ENCODE peak calls at places on chromosomes 7 and 10, in four cellular contexts. D is osteocyte, Z is C1 segment of cervical spinal cord, X is AG08395. V is an unnamed sample.

GRCh38 chr7:134963031-134963430 is 23.3 kb upstream of the AGBL3 start:
- DNase-seq in D (no peak), Z (no peak), X (no peak), V (no peak)

GRCh38 chr7:28298870-28299484 is 113.3 kb upstream of the CREB5 start:
- DNase-seq in D (no peak), Z (no peak), X (peak), V (peak)

GRCh38 chr7:40329601-40330153 is 194.9 kb downstream of the SUGCT start:
- DNase-seq in D (no peak), Z (no peak), X (peak), V (peak)

GRCh38 chr7:2116086-2116810 is 116.5 kb downstream of the MAD1L1 start:
- DNase-seq in D (no peak), Z (no peak), X (no peak), V (peak)

GRCh38 chr10:104824378-104825006 is 183.4 kb downstream of the SORCS3 start:
- DNase-seq in D (no peak), Z (no peak), X (peak), V (peak)

GRCh38 chr7:70788276-70788675 is 343.7 kb upstream of the GALNT17 start:
- DNase-seq in D (no peak), Z (no peak), X (no peak), V (no peak)

GRCh38 chr10:117175215-117175900 is 21.9 kb upstream of the KCNK18 start:
- DNase-seq in D (no peak), Z (peak), X (no peak), V (no peak)

GRCh38 chr7:85091568-85091928 is 95.3 kb downstream of the SEMA3D start:
- DNase-seq in D (no peak), Z (no peak), X (no peak), V (no peak)

GRCh38 chr7:153190452-153190851 is 430.9 kb downstream of the ACTR3B start:
- DNase-seq in D (no peak), Z (no peak), X (no peak), V (no peak)

GRCh38 chr10:93904901-93905300 is 11.1 kb downstream of the SLC35G1 start:
- DNase-seq in D (no peak), Z (no peak), X (no peak), V (no peak)

GRCh38 chr10:104077282-104078151 is 8.2 kb downstream of the COL17A1 start:
- DNase-seq in D (no peak), Z (no peak), X (no peak), V (no peak)

GRCh38 chr7:129163875-129164544 is 19.5 kb downstream of the TSPAN33 start:
- DNase-seq in D (no peak), Z (no peak), X (peak), V (peak)

GRCh38 chr7:27140108-27140842 is 3.2 kb downstream of the HOXA5 start:
- DNase-seq in D (no peak), Z (no peak), X (no peak), V (no peak)

GRCh38 chr7:110852156-110852858 is 238.6 kb upstream of the LRRN3 start:
- DNase-seq in D (no peak), Z (no peak), X (no peak), V (no peak)

GRCh38 chr10:100737359-100738054 is 7.9 kb upstream of the PAX2 start:
- DNase-seq in D (no peak), Z (no peak), X (no peak), V (no peak)

GRCh38 chr10:61465807-61466425 is 12.7 kb upstream of the TMEM26 start:
- DNase-seq in D (no peak), Z (no peak), X (no peak), V (no peak)

GRCh38 chr7:25835191-25835590 is 316.8 kb upstream of the NFE2L3 start:
- DNase-seq in D (no peak), Z (no peak), X (peak), V (peak)

GRCh38 chr10:46547331-46547880 is 9.1 kb downstream of the GPRIN2 start:
- DNase-seq in D (peak), Z (no peak), X (no peak), V (no peak)

GRCh38 chr7:47371733-47372368 is 210.1 kb downstream of the TNS3 start:
- DNase-seq in D (no peak), Z (peak), X (no peak), V (no peak)

GRCh38 chr7:48154792-48155413 is 16.4 kb upstream of the ABCA13 start:
- DNase-seq in D (no peak), Z (no peak), X (peak), V (peak)

GRCh38 chr10:30227481-30227880 is 121.6 kb downstream of the MTPAP start:
- DNase-seq in D (no peak), Z (no peak), X (no peak), V (peak)

GRCh38 chr7:74525881-74526280 is 72.2 kb downstream of the GTF2IRD1 start:
- DNase-seq in D (no peak), Z (no peak), X (no peak), V (no peak)

GRCh38 chr10:5897504-5897903 is 7.5 kb downstream of the FBH1 start:
- DNase-seq in D (no peak), Z (no peak), X (no peak), V (no peak)

GRCh38 chr10:119333146-119333792 is 125.9 kb downstream of the GRK5 start:
- DNase-seq in D (no peak), Z (no peak), X (no peak), V (no peak)

GRCh38 chr7:139108256-139109187 is 998 bp downstream of the ZC3HAV1 start:
- DNase-seq in D (no peak), Z (no peak), X (peak), V (peak)

GRCh38 chr10:15824498-15824897 is 35.8 kb downstream of the MINDY3 start:
- DNase-seq in D (no peak), Z (no peak), X (peak), V (peak)

GRCh38 chr10:28305551-28305950 is 2.7 kb upstream of the MPP7 start:
- DNase-seq in D (peak), Z (no peak), X (no peak), V (no peak)

GRCh38 chr10:77637986-77638765 is 568 bp upstream of the KCNMA1 start:
- DNase-seq in D (peak), Z (no peak), X (peak), V (peak)

GRCh38 chr10:121886997-121887622 is 40.7 kb downstream of the ATE1 start:
- DNase-seq in D (no peak), Z (no peak), X (peak), V (peak)

GRCh38 chr10:15796762-15797161 is 63.5 kb downstream of the MINDY3 start:
- DNase-seq in D (no peak), Z (no peak), X (no peak), V (no peak)

GRCh38 chr10:50516161-50516560 is 107.6 kb downstream of the SGMS1 start:
- DNase-seq in D (no peak), Z (no peak), X (no peak), V (no peak)

GRCh38 chr7:143384741-143385631 is 3.8 kb downstream of the ZYX start:
- DNase-seq in D (no peak), Z (no peak), X (no peak), V (peak)

GRCh38 chr7:76246804-76247389 is 45.2 kb downstream of the SRRM3 start:
- DNase-seq in D (no peak), Z (no peak), X (no peak), V (no peak)

GRCh38 chr7:111409714-111410422 is 152.4 kb downstream of the IMMP2L start:
- DNase-seq in D (no peak), Z (no peak), X (peak), V (peak)

GRCh38 chr10:97724341-97724941 is 10.9 kb downstream of the MARVELD1 start:
- DNase-seq in D (no peak), Z (no peak), X (peak), V (peak)